ENCODE peak calls at places on chromosomes 3 and 15, in nine cellular contexts. G is T-helper 9 cell; R is MCF 10A; Y is activated CD4-positive, alpha-beta T cell treated with anti-CD3 and anti-CD28 coated beads for 24 hours; Z is nucleus accumbens; S is esophagus muscularis mucosa; W is NAMALWA; A is CD8-positive, alpha-beta memory T cell; Q is AG04450. V is an unnamed sample.

GRCh38 chr15:45690581-45691260 is 55.9 kb downstream of the SQOR start:
- DNase-seq in A (no peak), S (no peak), Z (no peak), R (no peak), W (no peak), G (no peak), Y (no peak), Q (no peak), V (no peak)

GRCh38 chr3:174132421-174133042 is 726.6 kb upstream of the NAALADL2 start:
- DNase-seq in Y (no peak), Q (no peak), R (no peak), A (no peak), S (no peak), W (no peak), Z (no peak), G (no peak), V (no peak)

GRCh38 chr3:38029400-38030125 is at the start of gene PLCD1:
- DNase-seq in S (no peak), Q (no peak), G (peak; percentile 45), Z (no peak), R (no peak), W (no peak), Y (no peak), A (peak; percentile 49), V (peak; percentile 83)

GRCh38 chr3:11626084-11626463 is 17.6 kb downstream of the VGLL4 start:
- DNase-seq in Y (no peak), W (no peak), R (no peak), Q (no peak), Z (no peak), A (no peak), G (no peak), S (no peak), V (no peak)

GRCh38 chr15:94059188-94059587 is 172.2 kb upstream of the MCTP2 start:
- DNase-seq in R (no peak), W (no peak), Y (no peak), Z (no peak), G (no peak), S (no peak), A (no peak), Q (no peak), V (no peak)

GRCh38 chr15:41104234-41104633 is 11.8 kb downstream of the INO80 start:
- DNase-seq in Z (no peak), S (no peak), R (peak; percentile 18), A (no peak), Y (no peak), G (no peak), W (no peak), Q (peak; percentile 11), V (no peak)

GRCh38 chr15:90207252-90207651 is 6.1 kb downstream of the SEMA4B start:
- DNase-seq in Q (no peak), Y (no peak), A (no peak), W (no peak), R (no peak), Z (no peak), G (no peak), S (no peak), V (no peak)

GRCh38 chr3:32454731-32455608 is 47.7 kb downstream of the CMTM6 start:
- DNase-seq in W (no peak), R (no peak), G (no peak), S (peak; percentile 75), A (no peak), Z (no peak), Q (no peak), Y (no peak), V (no peak)

GRCh38 chr3:121747976-121748375 is 1.6 kb downstream of the GOLGB1 start:
- DNase-seq in W (no peak), S (no peak), R (no peak), Q (no peak), G (no peak), A (no peak), Z (no peak), Y (no peak), V (no peak)

GRCh38 chr3:143972155-143972494 is 502 bp downstream of the DIPK2A start:
- DNase-seq in A (no peak), Z (peak; percentile 72), R (no peak), W (no peak), G (no peak), S (no peak), Y (no peak), Q (no peak), V (no peak)

GRCh38 chr3:42831321-42831713 is 22.1 kb downstream of the ACKR2 start:
- DNase-seq in Q (no peak), A (peak; percentile 59), W (peak; percentile 82), S (no peak), R (peak; percentile 78), Z (peak; percentile 17), G (peak; percentile 69), Y (peak; percentile 72), V (peak; percentile 60)

GRCh38 chr3:30659270-30660127 is 53.1 kb downstream of the TGFBR2 start:
- DNase-seq in S (no peak), Z (no peak), W (no peak), G (no peak), Y (no peak), A (no peak), R (peak; percentile 69), Q (peak; percentile 88), V (no peak)

GRCh38 chr15:56254270-56254669 is 10.6 kb upstream of the RFX7 start:
- DNase-seq in Z (no peak), A (no peak), Y (no peak), S (no peak), G (no peak), Q (no peak), R (no peak), W (no peak), V (no peak)

GRCh38 chr3:97839944-97840343 is 18.1 kb downstream of the CRYBG3 start:
- DNase-seq in S (no peak), R (no peak), W (no peak), A (no peak), G (no peak), Y (no peak), Z (no peak), Q (no peak), V (no peak)

GRCh38 chr3:127915115-127915936 is at the start of gene KBTBD12:
- DNase-seq in R (no peak), Z (peak; percentile 16), Y (no peak), W (no peak), G (no peak), Q (no peak), A (no peak), S (no peak), V (peak; percentile 21)

GRCh38 chr3:4950351-4950784 is 28.9 kb upstream of the BHLHE40 start:
- DNase-seq in R (no peak), A (no peak), G (no peak), W (no peak), S (no peak), Z (no peak), Q (no peak), Y (no peak), V (no peak)

GRCh38 chr15:101676965-101677364 is 24.8 kb upstream of the TM2D3 start:
- DNase-seq in S (no peak), A (no peak), W (no peak), Y (no peak), R (no peak), Z (no peak), Q (no peak), G (no peak), V (no peak)

GRCh38 chr3:45545476-45545875 is 49.1 kb upstream of the LIMD1 start:
- DNase-seq in W (no peak), A (no peak), R (no peak), S (no peak), Z (peak; percentile 81), G (no peak), Q (no peak), Y (no peak), V (peak; percentile 91)

GRCh38 chr3:40911928-40912327 is 287.4 kb upstream of the CTNNB1 start:
- DNase-seq in A (no peak), Z (no peak), Y (no peak), W (no peak), Q (no peak), R (no peak), S (no peak), G (no peak), V (no peak)

GRCh38 chr15:29682781-29683180 is 139.5 kb downstream of the TJP1 start:
- DNase-seq in Z (no peak), S (no peak), R (peak; percentile 40), G (no peak), A (no peak), Q (no peak), W (no peak), Y (no peak), V (no peak)

GRCh38 chr15:60243769-60244168 is 154.0 kb downstream of the ANXA2 start:
- DNase-seq in S (no peak), G (no peak), W (no peak), A (no peak), R (no peak), Q (no peak), Y (no peak), Z (no peak), V (no peak)

GRCh38 chr3:143266512-143266911 is 146.9 kb downstream of the CHST2 start:
- DNase-seq in Z (no peak), S (no peak), Q (no peak), R (no peak), A (no peak), W (no peak), G (no peak), Y (no peak), V (no peak)

GRCh38 chr3:12437861-12438260 is 46.4 kb upstream of the TSEN2 start:
- DNase-seq in Z (no peak), W (no peak), Q (no peak), Y (no peak), S (no peak), A (no peak), R (no peak), G (no peak), V (no peak)

GRCh38 chr3:194536883-194537637 is 50.3 kb upstream of the ATP13A3 start:
- DNase-seq in Y (no peak), S (no peak), G (no peak), Z (no peak), R (peak; percentile 72), A (no peak), Q (no peak), W (no peak), V (no peak)

GRCh38 chr3:38834110-38834509 is 18.1 kb upstream of the SCN10A start:
- DNase-seq in Q (peak; percentile 55), A (no peak), G (no peak), S (peak; percentile 66), R (peak; percentile 69), Y (peak; percentile 13), W (no peak), Z (no peak), V (no peak)

GRCh38 chr3:39273119-39273518 is 6.7 kb downstream of the CX3CR1 start:
- DNase-seq in Q (no peak), Z (no peak), R (no peak), W (no peak), G (no peak), A (no peak), S (no peak), Y (no peak), V (no peak)

GRCh38 chr3:36219398-36219797 is 160.9 kb upstream of the STAC start:
- DNase-seq in R (no peak), A (no peak), S (no peak), G (no peak), Q (no peak), Y (no peak), W (no peak), Z (no peak), V (no peak)

GRCh38 chr3:55704521-55704920 is 217.4 kb upstream of the WNT5A start:
- DNase-seq in Y (no peak), R (no peak), Z (no peak), S (no peak), W (no peak), A (no peak), Q (no peak), G (no peak), V (no peak)

GRCh38 chr3:172726370-172726769 is 15.5 kb upstream of the NCEH1 start:
- DNase-seq in A (no peak), Y (no peak), Z (no peak), R (no peak), W (no peak), G (no peak), Q (no peak), S (peak; percentile 29), V (no peak)

GRCh38 chr3:33749546-33750215 is 31.6 kb upstream of the CLASP2 start:
- DNase-seq in W (no peak), Z (no peak), Q (peak; percentile 20), R (peak; percentile 63), S (no peak), Y (no peak), A (no peak), G (no peak), V (no peak)

GRCh38 chr15:92492556-92492955 is 98.9 kb downstream of the ST8SIA2 start:
- DNase-seq in R (no peak), G (no peak), S (no peak), A (no peak), Y (no peak), Z (no peak), W (no peak), Q (no peak), V (no peak)